ENCODE peak calls at places on chromosomes 11 and 22, in five cellular contexts. One of them, this sample, is unnamed.

GRCh38 chr11:7436657-7437056 is 48.6 kb upstream of the OLFML1 start:
- DNase-seq in GM12878: no peak
- DNase-seq in HepG2: no peak
- DNase-seq in H1: no peak
- DNase-seq in K562: no peak
- DNase-seq in this sample: no peak

GRCh38 chr11:350723-351255 is 18.5 kb upstream of the B4GALNT4 start:
- DNase-seq in GM12878: peak
- DNase-seq in K562: no peak
- DNase-seq in H1: no peak
- DNase-seq in HepG2: no peak
- DNase-seq in this sample: no peak

GRCh38 chr11:2402890-2403645 is 2.5 kb downstream of the TSSC4 start:
- DNase-seq in K562: no peak
- DNase-seq in GM12878: no peak
- DNase-seq in H1: no peak
- DNase-seq in HepG2: no peak
- DNase-seq in this sample: no peak

GRCh38 chr11:65134952-65135632 is 773 bp upstream of the SYVN1 start:
- DNase-seq in K562: peak
- DNase-seq in HepG2: peak
- DNase-seq in GM12878: no peak
- DNase-seq in H1: peak
- DNase-seq in this sample: peak

GRCh38 chr11:14638561-14638960 is 5.0 kb upstream of the PDE3B start:
- DNase-seq in H1: no peak
- DNase-seq in GM12878: no peak
- DNase-seq in K562: no peak
- DNase-seq in HepG2: no peak
- DNase-seq in this sample: no peak

GRCh38 chr11:14974021-14974698 is 2.0 kb upstream of the CALCA start:
- DNase-seq in HepG2: no peak
- DNase-seq in K562: no peak
- DNase-seq in H1: no peak
- DNase-seq in GM12878: no peak
- DNase-seq in this sample: no peak

GRCh38 chr11:94815705-94816344 is 47.7 kb downstream of the AMOTL1 start:
- DNase-seq in GM12878: no peak
- DNase-seq in H1: no peak
- DNase-seq in HepG2: no peak
- DNase-seq in K562: no peak
- DNase-seq in this sample: peak

GRCh38 chr11:31800398-31801265 is 10.5 kb downstream of the PAX6 start:
- DNase-seq in K562: no peak
- DNase-seq in GM12878: no peak
- DNase-seq in HepG2: no peak
- DNase-seq in H1: no peak
- DNase-seq in this sample: no peak

GRCh38 chr22:22168190-22168940 is 76.2 kb upstream of the VPREB1 start:
- DNase-seq in H1: no peak
- DNase-seq in HepG2: peak
- DNase-seq in GM12878: peak
- DNase-seq in K562: peak
- DNase-seq in this sample: peak

GRCh38 chr11:12150831-12151382 is 40.5 kb downstream of the MICAL2 start:
- DNase-seq in K562: no peak
- DNase-seq in GM12878: no peak
- DNase-seq in HepG2: no peak
- DNase-seq in H1: no peak
- DNase-seq in this sample: no peak

GRCh38 chr22:43088616-43088978 is 594 bp downstream of the TTLL1 start:
- DNase-seq in GM12878: no peak
- DNase-seq in K562: no peak
- DNase-seq in HepG2: no peak
- DNase-seq in H1: no peak
- DNase-seq in this sample: no peak

GRCh38 chr11:36452231-36452630 is 57.8 kb downstream of the TRAF6 start:
- DNase-seq in HepG2: no peak
- DNase-seq in K562: no peak
- DNase-seq in GM12878: no peak
- DNase-seq in H1: no peak
- DNase-seq in this sample: no peak

GRCh38 chr11:46112961-46113617 is 8.2 kb downstream of the PHF21A start:
- DNase-seq in K562: peak
- DNase-seq in GM12878: no peak
- DNase-seq in HepG2: peak
- DNase-seq in H1: no peak
- DNase-seq in this sample: peak

GRCh38 chr11:12212181-12212820 is 101.9 kb downstream of the MICAL2 start:
- DNase-seq in GM12878: no peak
- DNase-seq in K562: no peak
- DNase-seq in H1: no peak
- DNase-seq in HepG2: no peak
- DNase-seq in this sample: no peak

GRCh38 chr11:19792510-19792909 is 79.9 kb downstream of the NAV2 start:
- DNase-seq in H1: no peak
- DNase-seq in GM12878: no peak
- DNase-seq in HepG2: no peak
- DNase-seq in K562: no peak
- DNase-seq in this sample: no peak

GRCh38 chr11:118929496-118930151 is 3.9 kb upstream of the BCL9L start:
- DNase-seq in K562: peak
- DNase-seq in H1: no peak
- DNase-seq in GM12878: no peak
- DNase-seq in HepG2: peak
- DNase-seq in this sample: peak

GRCh38 chr11:34219862-34220490 is 114.5 kb downstream of the NAT10 start:
- DNase-seq in HepG2: no peak
- DNase-seq in K562: no peak
- DNase-seq in H1: no peak
- DNase-seq in GM12878: no peak
- DNase-seq in this sample: no peak

GRCh38 chr11:35343033-35343598 is 76.2 kb downstream of the SLC1A2 start:
- DNase-seq in H1: no peak
- DNase-seq in K562: peak
- DNase-seq in GM12878: no peak
- DNase-seq in HepG2: no peak
- DNase-seq in this sample: no peak

GRCh38 chr11:26621147-26621546 is 49.1 kb upstream of the MUC15 start:
- DNase-seq in K562: no peak
- DNase-seq in HepG2: no peak
- DNase-seq in H1: no peak
- DNase-seq in GM12878: no peak
- DNase-seq in this sample: no peak

GRCh38 chr11:26622201-26622600 is 50.1 kb upstream of the MUC15 start:
- DNase-seq in GM12878: no peak
- DNase-seq in H1: no peak
- DNase-seq in HepG2: no peak
- DNase-seq in K562: no peak
- DNase-seq in this sample: no peak

GRCh38 chr11:26620282-26621045 is 48.4 kb upstream of the MUC15 start:
- DNase-seq in GM12878: no peak
- DNase-seq in HepG2: no peak
- DNase-seq in H1: no peak
- DNase-seq in K562: no peak
- DNase-seq in this sample: no peak

GRCh38 chr11:26626346-26626745 is 54.3 kb upstream of the MUC15 start:
- DNase-seq in GM12878: no peak
- DNase-seq in HepG2: no peak
- DNase-seq in K562: no peak
- DNase-seq in H1: no peak
- DNase-seq in this sample: no peak

DNA sequence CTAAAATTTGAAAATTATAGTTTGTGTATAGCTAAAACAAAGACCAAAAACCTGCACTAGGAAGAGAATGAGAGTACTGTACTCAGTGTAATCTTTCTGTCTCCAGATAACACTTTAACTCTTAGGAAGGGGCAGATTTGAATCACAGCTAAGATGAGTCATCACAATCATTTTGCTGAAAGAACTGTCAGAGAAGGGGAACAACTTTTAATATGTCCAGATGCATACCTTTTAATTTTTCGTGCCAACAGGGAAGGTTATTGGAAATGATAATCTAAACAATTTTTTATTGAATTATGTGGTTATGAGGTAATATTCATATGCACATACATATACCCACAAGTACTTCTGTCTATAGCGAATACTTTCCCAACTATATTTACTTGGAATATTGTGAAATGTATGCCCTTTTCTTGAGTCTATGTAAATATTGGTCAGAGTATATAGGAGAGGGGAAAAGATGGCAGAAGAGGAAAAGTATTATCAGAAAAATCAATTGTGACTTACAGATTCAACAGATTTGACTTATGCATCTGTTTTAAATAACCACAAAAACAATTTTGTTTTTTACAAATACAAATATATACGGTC is 51.1 kb upstream of the MUC15 start:
- DNase-seq in H1: no peak
- DNase-seq in GM12878: no peak
- DNase-seq in K562: no peak
- DNase-seq in HepG2: no peak
- DNase-seq in this sample: no peak
- TF ChIP-seq POLR2A in H1: no peak
- TF ChIP-seq POLR2A in GM12878: no peak
- TF ChIP-seq POLR2A in K562: no peak
- TF ChIP-seq POLR2A in HepG2: no peak
- TF ChIP-seq POLR2A in this sample: no peak

DNA sequence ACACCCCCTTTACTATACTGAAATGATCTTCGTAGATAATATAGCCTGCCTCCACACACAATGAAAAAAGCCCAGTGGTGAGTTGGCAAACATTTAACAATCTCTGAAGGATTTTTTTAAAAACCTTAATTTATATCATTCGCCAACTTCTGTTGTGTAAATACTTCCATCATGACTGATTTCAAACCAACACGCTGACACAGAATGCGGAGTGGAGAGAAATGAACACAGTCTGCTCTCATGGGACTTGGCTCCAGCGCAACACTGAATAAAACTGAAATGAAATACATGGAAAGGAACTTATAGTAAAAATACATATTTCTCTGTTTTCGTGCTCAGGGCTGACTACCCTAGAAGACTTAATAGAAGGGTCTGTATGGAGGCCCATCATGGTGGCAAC is 61.3 kb upstream of the WNT11 start:
- DNase-seq in K562: no peak
- DNase-seq in HepG2: no peak
- DNase-seq in GM12878: no peak
- DNase-seq in H1: no peak
- DNase-seq in this sample: no peak
- TF ChIP-seq YY1 in K562: no peak
- TF ChIP-seq YY1 in HepG2: no peak
- TF ChIP-seq YY1 in GM12878: no peak
- TF ChIP-seq YY1 in H1: no peak
- TF ChIP-seq YY1 in this sample: no peak

GRCh38 chr11:76672431-76673163 is 2.0 kb upstream of the LRRC32 start:
- DNase-seq in HepG2: no peak
- DNase-seq in GM12878: peak
- DNase-seq in H1: no peak
- DNase-seq in K562: no peak
- DNase-seq in this sample: no peak

GRCh38 chr11:76671626-76672309 is 1.2 kb upstream of the LRRC32 start:
- DNase-seq in GM12878: no peak
- DNase-seq in K562: no peak
- DNase-seq in HepG2: no peak
- DNase-seq in H1: no peak
- DNase-seq in this sample: no peak

GRCh38 chr11:76669901-76670474 is 559 bp downstream of the LRRC32 start:
- DNase-seq in K562: no peak
- DNase-seq in H1: no peak
- DNase-seq in HepG2: no peak
- DNase-seq in GM12878: no peak
- DNase-seq in this sample: no peak

GRCh38 chr11:76671236-76671590 is 666 bp upstream of the LRRC32 start:
- DNase-seq in K562: no peak
- DNase-seq in HepG2: no peak
- DNase-seq in GM12878: no peak
- DNase-seq in H1: no peak
- DNase-seq in this sample: no peak

DNA sequence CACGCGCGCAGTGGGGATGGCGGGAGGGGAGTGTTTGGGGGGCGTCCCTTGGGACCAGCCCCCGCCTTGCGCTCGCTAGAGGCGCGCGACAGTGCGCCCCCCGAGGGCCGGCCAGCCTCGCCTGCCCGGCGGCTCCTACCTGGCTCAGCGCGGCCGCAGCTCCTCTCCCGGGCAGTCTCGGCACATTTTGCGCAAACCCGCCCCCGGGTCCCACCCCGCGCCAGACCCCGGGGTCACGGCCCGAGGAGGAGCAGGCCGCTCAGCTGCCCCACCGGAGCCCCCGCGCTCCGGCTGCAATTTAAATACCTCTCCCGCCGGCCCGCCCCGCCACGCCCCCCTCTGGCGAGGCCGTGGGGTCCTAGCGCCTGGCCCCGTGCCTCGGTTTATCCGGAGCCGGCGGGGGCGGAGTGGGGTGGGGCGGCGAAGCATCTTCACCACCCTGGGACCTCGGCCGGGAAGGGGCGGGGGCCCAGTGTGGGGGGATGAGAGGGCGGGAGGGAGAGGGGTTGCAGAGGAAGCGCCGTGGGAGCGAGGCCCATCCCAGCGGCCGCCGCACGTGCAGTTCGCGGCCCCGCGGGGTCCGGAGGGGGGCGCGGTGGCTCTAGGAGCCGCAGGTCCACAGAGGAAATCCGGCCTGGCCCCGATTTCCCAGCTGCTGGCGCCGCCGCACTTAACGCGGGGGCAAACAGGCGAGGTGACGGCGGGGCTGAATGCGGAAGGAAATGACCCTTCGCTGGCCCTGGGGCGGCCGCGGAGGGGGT is at the start of gene LRRC32:
- DNase-seq in K562: peak
- DNase-seq in HepG2: no peak
- DNase-seq in H1: no peak
- DNase-seq in GM12878: no peak
- DNase-seq in this sample: no peak
- TF ChIP-seq POLR2A in K562: no peak
- TF ChIP-seq POLR2A in HepG2: no peak
- TF ChIP-seq POLR2A in H1: no peak
- TF ChIP-seq POLR2A in GM12878: no peak
- TF ChIP-seq POLR2A in this sample: no peak

DNA sequence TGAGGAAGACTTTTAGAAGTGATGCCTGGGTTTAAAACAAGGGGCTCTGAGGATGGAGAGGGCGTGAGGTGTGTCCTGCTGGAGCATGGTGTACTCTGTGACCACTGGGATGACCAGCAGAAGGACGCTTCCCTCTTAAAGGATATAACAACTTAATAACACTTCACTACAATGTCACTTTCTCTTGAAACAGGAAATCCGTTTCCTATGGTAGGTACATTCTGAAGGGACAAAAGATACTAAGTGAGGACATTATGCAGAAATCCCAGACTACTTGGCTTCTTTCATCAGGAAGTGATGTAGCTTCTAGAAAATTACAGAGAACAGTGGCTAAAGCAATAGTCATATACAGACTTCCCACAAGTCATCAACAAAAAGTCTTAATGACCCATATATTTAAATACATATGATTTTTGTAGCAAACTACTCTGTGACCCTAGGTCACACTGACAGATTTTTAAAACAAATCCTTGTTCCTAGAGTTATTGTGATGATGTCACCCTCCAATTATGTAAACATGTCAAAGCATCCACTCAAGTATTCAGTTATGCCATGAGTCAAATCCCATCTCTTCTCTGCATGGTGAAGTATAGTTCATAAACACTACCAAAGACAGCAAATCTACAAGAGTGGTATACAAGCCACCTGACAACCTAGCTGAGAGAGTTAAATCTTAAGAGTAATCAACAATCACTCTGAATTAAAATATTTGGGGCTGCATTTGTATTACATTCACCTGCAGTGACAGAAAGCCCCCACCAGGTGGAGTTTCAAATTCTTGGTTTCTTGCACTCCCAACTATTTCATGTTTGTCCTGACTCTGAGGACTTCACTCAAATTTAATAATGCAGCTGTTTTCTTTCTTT is 32.8 kb downstream of the PITPNB start:
- DNase-seq in HepG2: peak
- DNase-seq in H1: no peak
- DNase-seq in K562: peak
- DNase-seq in GM12878: no peak
- DNase-seq in this sample: peak
- TF ChIP-seq YY1 in HepG2: no peak
- TF ChIP-seq YY1 in H1: no peak
- TF ChIP-seq YY1 in K562: no peak
- TF ChIP-seq YY1 in GM12878: no peak
- TF ChIP-seq YY1 in this sample: no peak